ENCODE peak calls at places on chromosomes 16 and 17, in five cellular contexts. A is non-pigmented ciliary epithelial cell, F is AML-193, P is NCI-H1694 treated with DMSO at 0.1 percent for 48 hours, W is SW480. S is an unnamed sample.

GRCh38 chr17:1710807-1711553 is 803 bp upstream of the TLCD2 start:
- DNase-seq in A (no peak), P (no peak), F (no peak), W (no peak), S (no peak)

GRCh38 chr16:2912330-2913199 is 834 bp downstream of the FLYWCH1 start:
- DNase-seq in F (no peak), A (no peak), P (peak), W (peak), S (peak)

GRCh38 chr17:81166033-81166472 is at the start of gene AATK:
- DNase-seq in W (no peak), A (no peak), F (no peak), P (no peak), S (peak)

GRCh38 chr17:42937712-42938596 is 26.3 kb downstream of the AARSD1 start:
- DNase-seq in W (peak), A (peak), P (peak), F (peak), S (no peak)

GRCh38 chr16:21684199-21684598 is 20.4 kb downstream of the OTOA start:
- DNase-seq in F (peak), P (no peak), A (no peak), W (no peak), S (no peak)

GRCh38 chr16:168424-168823 is 2.6 kb downstream of the HBM start:
- DNase-seq in F (no peak), P (no peak), A (no peak), W (no peak), S (no peak)

GRCh38 chr16:9333515-9333914 is 242.1 kb downstream of the HAPSTR1 start:
- DNase-seq in P (no peak), F (no peak), A (no peak), W (no peak), S (no peak)

GRCh38 chr16:15764112-15764511 is 92.7 kb downstream of the MYH11 start:
- DNase-seq in W (no peak), F (no peak), P (no peak), A (no peak), S (no peak)

GRCh38 chr17:29138184-29138955 is 41.8 kb downstream of the MYO18A start:
- DNase-seq in W (no peak), F (peak), A (no peak), P (no peak), S (no peak)

GRCh38 chr17:16945513-16946201 is 26.3 kb downstream of the TNFRSF13B start:
- DNase-seq in F (no peak), W (no peak), P (no peak), A (no peak), S (no peak)

GRCh38 chr17:62809656-62810055 is 1.5 kb upstream of the MARCHF10 start:
- DNase-seq in A (no peak), F (no peak), P (no peak), W (no peak), S (no peak)